ENCODE peak calls at places on chromosome 10, in nine cellular contexts. L is H54, U is stomach, T is NCI-H2081, E is MCF 10A, K is neuronal stem cell, A is lung, P is T-helper 1 cell, C is cardiac septum. N is an unnamed sample.

GRCh38 chr10:119290301-119291036 is 83.1 kb downstream of the GRK5 start:
- DNase-seq in L (no peak), U (no peak), T (no peak), E (no peak), K (no peak), A (no peak), P (no peak), C (no peak), N (no peak)

GRCh38 chr10:71975087-71975890 is 11.1 kb downstream of the CHST3 start:
- DNase-seq in L (peak), U (peak), T (no peak), E (peak), K (no peak), A (no peak), P (no peak), C (no peak), N (no peak)

GRCh38 chr10:566241-566885 is 123.1 kb downstream of the DIP2C start:
- DNase-seq in L (no peak), U (no peak), T (no peak), E (no peak), K (no peak), A (no peak), P (no peak), C (peak), N (no peak)

GRCh38 chr10:78280604-78281003 is 246.9 kb downstream of the RPS24 start:
- DNase-seq in L (no peak), U (no peak), T (no peak), E (no peak), K (no peak), A (no peak), P (no peak), C (no peak), N (no peak)

GRCh38 chr10:34299105-34299611 is 515.9 kb downstream of the PARD3 start:
- DNase-seq in L (no peak), U (no peak), T (no peak), E (peak), K (no peak), A (no peak), P (no peak), C (no peak), N (peak)

GRCh38 chr10:91517394-91517793 is 107.2 kb downstream of the HECTD2 start:
- DNase-seq in L (no peak), U (no peak), T (no peak), E (no peak), K (no peak), A (no peak), P (no peak), C (no peak), N (no peak)

GRCh38 chr10:127527891-127528290 is 21.2 kb upstream of the NPS start:
- DNase-seq in L (no peak), U (no peak), T (no peak), E (no peak), K (no peak), A (no peak), P (no peak), C (no peak), N (no peak)

GRCh38 chr10:43452356-43452914 is 15.5 kb downstream of the ZNF487 start:
- DNase-seq in L (no peak), U (no peak), T (no peak), E (peak), K (no peak), A (no peak), P (no peak), C (no peak), N (no peak)

GRCh38 chr10:85124592-85124991 is 796.2 kb downstream of the CCSER2 start:
- DNase-seq in L (no peak), U (no peak), T (no peak), E (peak), K (no peak), A (no peak), P (no peak), C (peak), N (peak)

GRCh38 chr10:86960003-86960862 is 1.8 kb downstream of the SNCG start:
- DNase-seq in L (peak), U (no peak), T (no peak), E (peak), K (no peak), A (no peak), P (peak), C (no peak), N (peak)

GRCh38 chr10:31602541-31603244 is 283.7 kb downstream of the ZEB1 start:
- DNase-seq in L (no peak), U (peak), T (no peak), E (peak), K (peak), A (peak), P (no peak), C (no peak), N (no peak)

N was measured in kidney glomerular epithelial cell.